ENCODE peak calls at places on chromosomes 16 and 17, in six cellular contexts. R, N, J, K, C and G are unnamed samples. For H3K4me1, the result is how much of the 10 kb centered on the place peaks cover.

GRCh38 chr17:27518048-27518447 is 61.8 kb downstream of the KSR1 start:
- DNase-seq in R (no peak), J (no peak), K (no peak), C (no peak), N (no peak), G (no peak)

GRCh38 chr16:50428116-50428515 is 59.3 kb upstream of the BRD7 start:
- DNase-seq in K (peak), N (peak), C (no peak), J (peak), R (no peak), G (no peak)

GRCh38 chr17:13099906-13100305 is 82.1 kb upstream of the ELAC2 start:
- DNase-seq in C (no peak), R (no peak), N (no peak), K (no peak), J (no peak), G (no peak)

GRCh38 chr17:78924481-78925151 is 571 bp downstream of the TIMP2 start:
- DNase-seq in R (peak), N (peak), C (peak), J (no peak), K (peak), G (peak)

GRCh38 chr17:33052856-33053255 is 61.2 kb downstream of the SPACA3 start:
- DNase-seq in K (peak), R (no peak), N (no peak), C (peak), J (no peak), G (no peak)

GRCh38 chr16:49287572-49287971 is 5.9 kb upstream of the CBLN1 start:
- DNase-seq in K (no peak), R (no peak), N (peak), J (no peak), C (no peak), G (no peak)

GRCh38 chr16:35506018-35506897 is 2046.8 kb downstream of the TP53TG3F start:
- DNase-seq in R (no peak), C (no peak), J (no peak), K (no peak), N (no peak), G (no peak)

GRCh38 chr16:58732545-58733247 is 1.4 kb downstream of the GOT2 start:
- DNase-seq in N (peak), C (peak), R (no peak), K (peak), J (no peak), G (peak)

GRCh38 chr17:30554839-30555751 is 77.9 kb downstream of the GOSR1 start:
- DNase-seq in C (peak), N (peak), R (peak), K (no peak), J (no peak), G (no peak)

GRCh38 chr17:74646231-74646630 is 22.7 kb upstream of the CD300E start:
- DNase-seq in C (peak), R (no peak), K (peak), N (peak), J (no peak), G (no peak)

GRCh38 chr16:9901-10665 is 43.3 kb downstream of the POLR3K start:
- DNase-seq in N (no peak), C (peak), R (no peak), K (no peak), J (no peak), G (no peak)

GRCh38 chr17:3512512-3513171 is 36.8 kb downstream of the ASPA start:
- DNase-seq in K (peak), J (no peak), R (peak), N (peak), C (peak), G (peak)

GRCh38 chr17:17729620-17730249 is 48.5 kb downstream of the RAI1 start:
- DNase-seq in K (no peak), J (no peak), C (no peak), R (no peak), N (peak), G (no peak)

GRCh38 chr16:1072526-1073261 is at the start of gene SSTR5:
- DNase-seq in R (no peak), K (no peak), N (no peak), J (no peak), C (no peak), G (no peak)

GRCh38 chr17:21239680-21240374 is 13.4 kb downstream of the NATD1 start:
- DNase-seq in N (peak), C (peak), K (peak), J (no peak), R (no peak), G (peak)

GRCh38 chr16:86355538-86355937 is 154.8 kb upstream of the FOXF1 start:
- DNase-seq in J (no peak), C (peak), N (no peak), R (peak), K (peak), G (peak)

GRCh38 chr17:42608692-42609181 is 437 bp downstream of the RETREG3 start:
- DNase-seq in K (no peak), N (no peak), R (peak), C (peak), J (no peak), G (peak)

DNA sequence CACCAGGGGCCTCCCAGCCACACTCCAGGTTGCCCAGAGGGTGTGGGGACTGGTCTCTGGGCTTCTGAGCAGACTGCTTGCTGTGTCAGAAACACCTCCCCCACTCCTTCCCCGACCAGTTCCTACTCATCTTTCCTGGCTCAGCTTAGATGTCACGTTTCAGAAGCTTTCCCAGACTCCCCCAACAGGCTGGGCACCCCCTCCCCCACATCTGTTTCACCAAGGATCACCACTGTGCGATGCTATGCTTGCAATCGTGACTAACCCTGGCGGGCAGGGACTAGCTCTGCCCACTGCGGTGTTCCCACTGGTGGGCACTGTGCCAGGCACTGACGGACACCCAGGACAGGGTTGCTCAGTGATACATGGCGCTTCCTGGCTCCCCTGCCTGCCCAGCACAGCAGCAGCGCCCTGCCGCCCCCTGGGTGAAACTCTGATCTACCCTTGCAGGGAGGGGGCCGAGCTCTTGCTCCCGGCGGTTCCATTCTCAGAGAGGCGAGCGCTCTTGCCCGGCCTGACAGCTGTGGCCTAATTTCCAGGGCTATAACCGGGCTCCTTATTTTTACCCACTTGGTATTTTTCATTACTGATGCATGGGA is 29.4 kb upstream of the MTSS2 start:
- DNase-seq in J (no peak), K (peak), R (peak), C (peak), N (peak), G (peak)
- H3K9ac ChIP-seq in J (peak), K (peak), R (no peak), C (peak), N (peak), G (peak)

GRCh38 chr16:75258807-75259141 is 7.3 kb upstream of the BCAR1 start:
- DNase-seq in C (no peak), J (no peak), K (no peak), R (no peak), N (no peak), G (no peak)
- H3K4me1 ChIP-seq in C (half or more), J (half or more), K (half or more), R (half or more), N (under half), G (half or more)

GRCh38 chr16:68284847-68285246 is 20.5 kb downstream of the SLC7A6 start:
- DNase-seq in K (no peak), R (no peak), J (no peak), C (no peak), N (no peak), G (no peak)
- H3K4me3 ChIP-seq in K (no peak), R (no peak), J (no peak), C (no peak), N (no peak), G (no peak)

GRCh38 chr16:11403534-11403795 is 58.2 kb downstream of the RMI2 start:
- DNase-seq in C (no peak), J (no peak), R (peak), N (no peak), K (no peak), G (no peak)

GRCh38 chr16:11402051-11402744 is 56.9 kb downstream of the RMI2 start:
- DNase-seq in J (no peak), R (peak), N (peak), K (no peak), C (no peak), G (no peak)

GRCh38 chr16:11400076-11400475 is 54.8 kb downstream of the RMI2 start:
- DNase-seq in C (no peak), R (peak), K (no peak), N (no peak), J (no peak), G (no peak)

GRCh38 chr16:11402745-11403533 is 57.7 kb downstream of the RMI2 start:
- DNase-seq in R (peak), J (no peak), N (no peak), K (no peak), C (no peak), G (no peak)

GRCh38 chr16:11401161-11402050 is 56.1 kb downstream of the RMI2 start:
- DNase-seq in K (no peak), N (no peak), R (peak), J (no peak), C (peak), G (no peak)
- H3K9ac ChIP-seq in K (no peak), N (no peak), R (no peak), J (peak), C (no peak), G (no peak)